ENCODE peak calls at places on chromosome 20, in eight cellular contexts. E is GM12865; Z is GM06990; I is heart left ventricle; W is AG04450; M is adrenal gland; A is CD8-positive, alpha-beta T cell; G is K562. R is an unnamed sample.

GRCh38 chr20:35091808-35092523 is 641 bp downstream of the TRPC4AP start:
- DNase-seq in A (no peak), Z (no peak), I (peak; percentile 83), G (peak; percentile 41), E (peak; percentile 14), W (no peak), M (peak; percentile 67), R (peak; percentile 33)

GRCh38 chr20:8934362-8934761 is 134.5 kb upstream of the PLCB4 start:
- DNase-seq in W (no peak), G (no peak), E (no peak), M (no peak), A (no peak), I (no peak), Z (no peak), R (no peak)

GRCh38 chr20:48919882-48920526 is 1.5 kb upstream of the ARFGEF2 start:
- DNase-seq in I (no peak), W (no peak), E (no peak), A (no peak), Z (no peak), G (peak; percentile 51), M (peak; percentile 40), R (no peak)

GRCh38 chr20:39876974-39877615 is 811.9 kb downstream of the MAFB start:
- DNase-seq in W (no peak), I (no peak), G (no peak), Z (no peak), M (no peak), A (no peak), E (no peak), R (no peak)

GRCh38 chr20:2692036-2692885 is at the start of gene EBF4:
- DNase-seq in E (no peak), M (peak; percentile 56), A (peak; percentile 29), I (peak; percentile 54), G (peak; percentile 22), Z (peak; percentile 24), W (no peak), R (peak; percentile 6)

GRCh38 chr20:3801846-3802245 is 5.7 kb downstream of the CDC25B start:
- DNase-seq in W (no peak), I (peak; percentile 16), M (no peak), A (no peak), G (no peak), E (no peak), Z (no peak), R (no peak)

GRCh38 chr20:13119583-13119982 is 101.5 kb upstream of the ISM1 start:
- DNase-seq in M (peak; percentile 34), A (peak; percentile 29), I (no peak), W (peak; percentile 7), G (peak; percentile 44), E (peak; percentile 66), Z (peak; percentile 7), R (peak; percentile 74)

GRCh38 chr20:6806291-6806690 is 38.8 kb downstream of the BMP2 start:
- DNase-seq in Z (no peak), W (no peak), I (no peak), E (no peak), M (no peak), G (no peak), A (no peak), R (no peak)

GRCh38 chr20:39853050-39853449 is 836.0 kb downstream of the MAFB start:
- DNase-seq in M (no peak), I (no peak), G (no peak), E (no peak), A (no peak), W (no peak), Z (no peak), R (no peak)

DNA sequence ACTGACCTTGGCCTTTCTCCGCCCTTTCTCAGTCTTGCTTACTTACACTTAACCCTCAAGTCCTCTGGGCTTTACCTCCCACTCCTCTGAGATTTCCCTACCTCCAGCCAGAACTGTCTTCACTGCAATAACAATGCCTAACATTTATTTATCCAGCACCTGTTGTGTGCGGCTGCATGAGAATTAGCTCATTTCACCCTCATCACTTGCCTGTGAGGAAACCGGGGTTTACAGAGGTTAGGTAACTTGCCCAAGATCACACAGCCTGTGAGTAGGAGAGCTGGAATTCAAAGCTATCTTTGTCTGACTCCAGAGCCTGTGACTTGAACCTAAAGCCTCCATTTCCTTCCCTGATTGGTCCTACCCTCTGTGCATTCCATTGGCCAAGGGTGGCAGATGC is 2.5 kb downstream of the POFUT1 start:
- DNase-seq in W (no peak), G (no peak), Z (no peak), I (no peak), M (no peak), A (no peak), E (no peak), R (no peak)
- H3K4me3 ChIP-seq in W (no peak overlapping the region), G (no peak overlapping the region), Z (no peak overlapping the region), I (no peak overlapping the region), M (no peak overlapping the region), A (no peak overlapping the region), E (no peak overlapping the region), R (no peak overlapping the region)

DNA sequence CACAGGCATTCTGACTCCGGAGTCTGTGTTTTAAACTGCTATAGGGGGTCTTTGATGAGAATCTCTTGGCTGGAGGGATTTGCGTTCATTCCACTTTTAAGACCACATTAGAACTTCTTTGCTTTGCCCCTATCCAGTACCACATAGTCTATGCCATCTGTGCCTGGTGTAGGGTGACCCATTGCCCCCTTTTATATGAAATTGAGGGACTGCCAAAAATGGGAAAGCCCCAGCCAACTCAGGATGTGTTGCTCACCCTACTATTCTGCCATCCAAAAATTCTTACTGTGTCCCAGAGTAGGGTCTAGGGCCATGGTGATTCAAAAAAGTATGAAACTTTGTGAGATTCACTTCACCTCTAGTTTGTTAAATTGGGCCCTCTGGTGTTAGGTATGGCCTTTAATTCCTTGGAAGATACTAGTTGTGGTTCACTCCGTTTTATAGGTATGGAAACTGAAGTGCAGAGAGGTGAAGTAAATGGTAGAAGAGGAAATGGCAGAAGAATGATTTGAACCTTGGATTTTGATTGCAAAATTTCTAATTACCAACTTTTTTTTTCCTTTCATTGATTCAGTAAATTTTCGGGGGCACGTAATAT is 1.4 kb downstream of the PFDN4 start:
- DNase-seq in E (no peak), Z (no peak), A (no peak), M (no peak), W (no peak), G (no peak), I (no peak), R (no peak)
- TF ChIP-seq CTCF in E (no peak), Z (no peak), A (no peak), M (no peak), W (no peak), G (no peak), I (peak; percentile 4), R (no peak)

GRCh38 chr20:57964011-57964862 is 254.4 kb upstream of the PMEPA1 start:
- DNase-seq in W (no peak), E (no peak), A (no peak), M (no peak), Z (no peak), I (peak; percentile 63), G (no peak), R (no peak)

GRCh38 chr20:57968111-57968510 is 258.3 kb upstream of the PMEPA1 start:
- DNase-seq in Z (no peak), M (no peak), I (no peak), G (no peak), W (no peak), E (no peak), A (no peak), R (no peak)

GRCh38 chr20:57965441-57965840 is 255.6 kb upstream of the PMEPA1 start:
- DNase-seq in W (no peak), A (no peak), G (no peak), I (no peak), Z (no peak), M (no peak), E (no peak), R (no peak)

GRCh38 chr20:57966609-57967008 is 256.8 kb upstream of the PMEPA1 start:
- DNase-seq in G (no peak), E (no peak), Z (no peak), W (no peak), M (no peak), I (no peak), A (no peak), R (no peak)

DNA sequence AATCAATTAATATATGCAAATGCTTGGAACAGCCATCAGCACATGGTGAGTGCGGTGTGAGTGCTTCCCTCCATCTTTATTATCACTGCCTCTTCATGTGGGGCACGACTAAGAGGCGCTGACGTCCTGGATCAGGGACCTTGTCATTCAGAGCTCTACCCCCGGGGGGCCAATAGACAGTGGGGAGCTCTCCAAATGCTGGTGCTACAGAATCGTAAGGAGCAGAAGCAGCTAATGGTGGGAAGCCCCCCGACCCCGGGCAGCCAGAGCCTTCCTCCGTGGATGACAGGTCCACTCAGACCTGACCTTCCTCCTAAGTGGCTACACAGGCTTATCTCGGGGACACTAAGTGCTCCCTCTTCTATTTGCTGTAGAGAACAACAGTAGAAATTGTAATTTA is 257.5 kb upstream of the PMEPA1 start:
- DNase-seq in A (no peak), E (no peak), G (no peak), Z (no peak), M (no peak), I (no peak), W (no peak), R (no peak)
- H3K4me3 ChIP-seq in A (no peak overlapping the region), E (no peak overlapping the region), G (no peak overlapping the region), Z (no peak overlapping the region), M (no peak overlapping the region), I (no peak overlapping the region), W (no peak overlapping the region), R (no peak overlapping the region)

GRCh38 chr20:58702161-58702510 is 9.5 kb downstream of the NPEPL1 start:
- DNase-seq in I (no peak), G (no peak), A (no peak), Z (no peak), E (no peak), W (no peak), M (peak; percentile 9), R (no peak)

GRCh38 chr20:58701431-58702160 is 9.0 kb downstream of the NPEPL1 start:
- DNase-seq in E (no peak), M (peak; percentile 11), I (peak; percentile 18), G (no peak), A (no peak), W (no peak), Z (no peak), R (no peak)

GRCh38 chr20:58700823-58701222 is 8.2 kb downstream of the NPEPL1 start:
- DNase-seq in Z (no peak), M (peak; percentile 7), I (peak; percentile 8), E (no peak), W (no peak), G (no peak), A (no peak), R (no peak)

GRCh38 chr20:58703765-58704331 is 11.2 kb downstream of the NPEPL1 start:
- DNase-seq in Z (no peak), I (no peak), W (no peak), G (no peak), A (no peak), E (no peak), M (no peak), R (no peak)

DNA sequence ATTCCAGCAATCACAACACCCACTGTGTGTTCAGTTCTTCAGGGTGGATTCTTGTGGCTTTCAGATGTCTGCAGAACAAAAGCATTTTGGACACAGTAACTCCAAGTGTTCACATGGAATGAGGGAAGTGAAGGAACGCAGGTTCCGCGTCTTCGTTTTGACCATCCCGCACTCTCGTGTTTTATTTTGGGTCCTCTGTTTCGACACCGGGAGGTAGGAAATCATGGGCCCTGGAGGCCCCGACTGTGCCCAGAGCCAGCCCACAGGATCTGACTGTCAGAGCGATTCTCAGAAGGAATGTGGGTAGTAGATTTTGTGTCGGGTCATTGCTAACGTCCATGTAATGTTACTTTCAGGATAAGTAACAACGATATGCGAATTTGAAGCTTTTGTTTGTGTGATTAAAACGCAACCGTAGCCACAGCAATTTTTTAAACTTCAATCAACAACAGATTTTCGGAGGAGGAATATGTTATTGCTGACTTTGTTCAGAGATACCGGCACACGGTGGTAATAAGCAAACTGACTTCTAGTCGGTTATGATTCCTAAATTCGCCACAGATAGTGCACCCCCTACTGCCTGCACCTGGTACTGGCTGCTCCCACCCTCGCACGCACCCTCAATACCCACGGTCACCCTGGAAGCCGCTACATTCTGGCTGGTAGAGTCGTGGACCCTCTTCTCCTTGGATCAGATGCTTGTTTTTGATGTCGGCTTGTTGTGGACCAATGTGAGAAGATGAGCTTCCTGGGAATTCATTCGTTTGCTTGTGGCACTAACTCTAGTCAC is 10.5 kb downstream of the NPEPL1 start:
- DNase-seq in G (no peak), I (no peak), Z (no peak), A (no peak), M (peak; percentile 6), E (no peak), W (no peak), R (no peak)
- TF ChIP-seq CTCF in G (peak; percentile 49), I (no peak), Z (peak; percentile 32), A (no peak), M (no peak), E (peak; percentile 12), W (peak; percentile 18), R (peak; percentile 29)